ENCODE peak calls at places on chromosomes 16 and 17, in six cellular contexts. N, M, F, S, L and G are unnamed samples.

GRCh38 chr16:88790312-88791150 is 5.5 kb upstream of the PIEZO1 start:
- DNase-seq in N (peak; percentile 52), M (peak; percentile 34), F (peak; percentile 94), S (no peak), L (peak; percentile 61), G (no peak)

GRCh38 chr17:43927101-43927935 is 15.0 kb downstream of the PPY start:
- DNase-seq in N (peak; percentile 21), M (no peak), F (no peak), S (no peak), L (peak; percentile 72), G (no peak)

GRCh38 chr16:52742608-52743007 is 195.7 kb upstream of the TOX3 start:
- DNase-seq in N (no peak), M (no peak), F (no peak), S (no peak), L (no peak), G (no peak)

GRCh38 chr16:79751785-79752184 is 151.2 kb upstream of the MAF start:
- DNase-seq in N (no peak), M (no peak), F (no peak), S (peak; percentile 67), L (peak; percentile 59), G (no peak)

GRCh38 chr17:65062168-65062915 is 5.8 kb upstream of the GNA13 start:
- DNase-seq in N (no peak), M (no peak), F (no peak), S (no peak), L (no peak), G (no peak)

GRCh38 chr17:416293-417206 is 63.9 kb upstream of the RPH3AL start:
- DNase-seq in N (no peak), M (no peak), F (peak; percentile 78), S (no peak), L (no peak), G (no peak)

GRCh38 chr16:49661465-49662187 is 194.3 kb downstream of the ZNF423 start:
- DNase-seq in N (no peak), M (no peak), F (no peak), S (no peak), L (peak; percentile 85), G (no peak)

GRCh38 chr16:90077757-90078593 is 844 bp upstream of the PRDM7 start:
- DNase-seq in N (no peak), M (no peak), F (peak; percentile 77), S (no peak), L (no peak), G (no peak)

GRCh38 chr17:2011421-2012371 is 13.4 kb downstream of the RTN4RL1 start:
- DNase-seq in N (no peak), M (no peak), F (no peak), S (peak; percentile 67), L (peak; percentile 64), G (no peak)

GRCh38 chr16:65312795-65313194 is 190.9 kb upstream of the CDH11 start:
- DNase-seq in N (no peak), M (no peak), F (no peak), S (no peak), L (no peak), G (no peak)

GRCh38 chr17:77381731-77382130 is 241.0 kb downstream of the SEC14L1 start:
- DNase-seq in N (no peak), M (no peak), F (no peak), S (no peak), L (no peak), G (no peak)

GRCh38 chr17:21214015-21214776 is at the start of gene TMEM11:
- DNase-seq in N (peak; percentile 97), M (peak; percentile 97), F (peak; percentile 99), S (peak; percentile 95), L (peak; percentile 99), G (peak; percentile 91)

GRCh38 chr17:29557085-29557697 is 9.6 kb downstream of the ABHD15 start:
- DNase-seq in N (no peak), M (no peak), F (no peak), S (no peak), L (no peak), G (no peak)

GRCh38 chr16:83470406-83470805 is 337.4 kb upstream of the HSBP1 start:
- DNase-seq in N (no peak), M (no peak), F (no peak), S (no peak), L (no peak), G (no peak)

GRCh38 chr17:14923981-14924380 is 341.1 kb downstream of the PMP22 start:
- DNase-seq in N (no peak), M (no peak), F (no peak), S (no peak), L (no peak), G (no peak)

GRCh38 chr17:45132569-45133463 is 501 bp upstream of the PLCD3 start:
- DNase-seq in N (peak; percentile 86), M (peak; percentile 74), F (peak; percentile 96), S (peak; percentile 88), L (peak; percentile 93), G (peak; percentile 67)

GRCh38 chr17:29004081-29004692 is 1.6 kb downstream of the SEZ6 start:
- DNase-seq in N (no peak), M (no peak), F (no peak), S (no peak), L (no peak), G (no peak)

GRCh38 chr16:5895137-5895536 is 797.5 kb upstream of the EEF2KMT start:
- DNase-seq in N (no peak), M (no peak), F (no peak), S (no peak), L (no peak), G (no peak)

GRCh38 chr17:79837888-79838540 is 1.2 kb downstream of the CBX4 start:
- DNase-seq in N (no peak), M (peak; percentile 43), F (peak; percentile 87), S (no peak), L (no peak), G (no peak)
- TF ChIP-seq CTCF in N (no peak), M (no peak), F (no peak), S (no peak), L (no peak), G (no peak)

GRCh38 chr17:42171831-42172230 is 9.1 kb downstream of the KCNH4 start:
- DNase-seq in N (no peak), M (no peak), F (no peak), S (no peak), L (no peak), G (no peak)
- TF ChIP-seq CTCF in N (peak; percentile 21), M (no peak), F (no peak), S (no peak), L (no peak), G (no peak)

GRCh38 chr17:50123649-50124349 is 6.2 kb downstream of the SAMD14 start:
- DNase-seq in N (no peak), M (no peak), F (no peak), S (no peak), L (no peak), G (no peak)
- TF ChIP-seq CTCF in N (no peak), M (no peak), F (no peak), S (no peak), L (no peak), G (no peak)

DNA sequence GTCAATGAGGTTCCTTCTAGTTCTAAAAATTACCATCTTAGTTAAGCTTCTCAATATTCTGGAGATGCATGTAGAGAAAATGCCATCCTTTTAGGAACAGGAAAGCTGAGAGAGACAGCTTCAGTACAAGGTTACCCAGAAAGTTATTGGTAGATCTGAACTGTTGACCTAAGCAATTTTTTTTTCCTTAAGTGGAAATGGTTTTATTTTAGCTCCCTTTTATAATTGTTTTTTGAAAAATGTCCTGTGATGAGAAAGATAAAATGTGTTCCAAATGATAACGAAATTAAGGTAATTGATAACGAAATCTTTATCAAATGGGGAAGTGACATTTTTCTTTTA is 8.2 kb downstream of the PSMD7 start:
- DNase-seq in N (no peak), M (no peak), F (no peak), S (no peak), L (no peak), G (no peak)
- TF ChIP-seq CTCF in N (no peak), M (no peak), F (no peak), S (no peak), L (no peak), G (no peak)

GRCh38 chr17:7186241-7186640 is 7.1 kb upstream of the ASGR1 start:
- DNase-seq in N (no peak), M (no peak), F (no peak), S (no peak), L (no peak), G (no peak)
- TF ChIP-seq CTCF in N (no peak), M (no peak), F (no peak), S (no peak), L (no peak), G (peak; percentile 26)

DNA sequence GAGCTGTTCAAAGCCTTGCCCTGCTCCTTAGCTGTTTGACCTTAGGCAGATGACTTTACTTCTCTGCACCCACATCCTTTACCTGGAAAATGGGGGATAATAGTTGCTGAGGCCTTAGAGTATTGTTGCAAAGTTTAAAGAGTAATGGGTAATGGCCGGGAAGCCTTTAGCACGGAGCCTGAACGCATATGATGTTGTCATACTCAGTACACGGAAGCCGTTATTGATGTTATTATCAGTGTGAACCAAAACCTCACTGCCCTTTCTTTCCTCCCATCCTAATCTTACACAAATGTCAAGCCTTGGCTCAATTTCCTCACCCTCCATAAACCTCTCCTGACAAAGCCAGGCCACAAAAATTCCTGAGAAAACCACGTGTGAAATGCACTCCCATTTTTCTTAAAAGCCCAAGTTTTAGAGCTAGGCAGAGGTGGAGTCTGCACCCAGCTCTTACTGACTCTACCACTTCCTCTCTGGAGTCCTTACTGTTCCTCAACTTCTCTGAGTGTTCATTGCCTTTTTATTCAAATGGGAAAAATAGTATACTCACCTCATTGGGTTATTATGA is 67.3 kb upstream of the CACNG3 start:
- DNase-seq in N (no peak), M (no peak), F (no peak), S (no peak), L (no peak), G (no peak)
- TF ChIP-seq CTCF in N (no peak), M (no peak), F (no peak), S (no peak), L (no peak), G (no peak)